ENCODE peak calls at places on chromosomes 16 and 17, in eight cellular contexts. J, N, U, G, H, W, I and Q are unnamed samples.

GRCh38 chr17:40361925-40362695 is 2.4 kb downstream of the GJD3 start:
- DNase-seq in J (no peak), N (no peak), U (no peak), G (no peak), H (no peak), W (no peak), I (no peak), Q (no peak)

GRCh38 chr17:8069587-8069860 is 18.0 kb downstream of the ALOX12B start:
- DNase-seq in J (no peak), N (no peak), U (no peak), G (no peak), H (no peak), W (no peak), I (no peak), Q (no peak)

GRCh38 chr16:87132361-87133014 is 184.7 kb downstream of the C16orf95 start:
- DNase-seq in J (peak), N (no peak), U (no peak), G (peak), H (no peak), W (peak), I (peak), Q (no peak)

GRCh38 chr16:625402-626173 is 5.2 kb upstream of the WFIKKN1 start:
- DNase-seq in J (no peak), N (no peak), U (no peak), G (no peak), H (no peak), W (no peak), I (no peak), Q (no peak)

GRCh38 chr16:87602005-87602790 is at the start of gene JPH3:
- DNase-seq in J (no peak), N (no peak), U (peak), G (no peak), H (no peak), W (no peak), I (no peak), Q (peak)

GRCh38 chr17:63945851-63946439 is 13.8 kb upstream of the CD79B start:
- DNase-seq in J (no peak), N (no peak), U (no peak), G (no peak), H (no peak), W (no peak), I (no peak), Q (no peak)

GRCh38 chr16:23104032-23104955 is 45.0 kb downstream of the USP31 start:
- DNase-seq in J (peak), N (no peak), U (no peak), G (no peak), H (no peak), W (no peak), I (no peak), Q (no peak)

GRCh38 chr17:72338847-72339790 is 218.3 kb downstream of the SOX9 start:
- DNase-seq in J (peak), N (peak), U (no peak), G (no peak), H (no peak), W (no peak), I (peak), Q (no peak)

GRCh38 chr17:82665891-82666290 is 17.6 kb upstream of the WDR45B start:
- DNase-seq in J (no peak), N (no peak), U (no peak), G (no peak), H (no peak), W (no peak), I (no peak), Q (no peak)

GRCh38 chr16:60299345-60299744 is 1565.2 kb upstream of the GOT2 start:
- DNase-seq in J (no peak), N (no peak), U (no peak), G (no peak), H (no peak), W (no peak), I (no peak), Q (no peak)

GRCh38 chr16:68309798-68310197 is 948 bp downstream of the SLC7A6OS start:
- DNase-seq in J (no peak), N (no peak), U (no peak), G (no peak), H (no peak), W (no peak), I (no peak), Q (no peak)

GRCh38 chr17:43578699-43579569 is 32.8 kb upstream of the ETV4 start:
- DNase-seq in J (no peak), N (no peak), U (no peak), G (no peak), H (peak), W (no peak), I (peak), Q (peak)